ENCODE peak calls at places on chromosomes 7 and 10, in nine cellular contexts. W is omental fat pad; M is activated naive CD4-positive, alpha-beta T cell treated with Interleukin-2 at 50 U/mL for 16 hours; L is A549; H is colonic mucosa; U is HTR-8/SVneo; Y is activated CD4-positive, CD25-positive, alpha-beta regulatory T cell; X is WTC11; O is A172. I is an unnamed sample.

GRCh38 chr7:51706851-51707250 is 390.2 kb upstream of the COBL start:
- DNase-seq in Y (no peak), X (no peak), H (no peak), L (no peak), M (no peak), W (no peak), O (no peak), U (no peak), I (no peak)

GRCh38 chr7:142645777-142646176 is 103.5 kb upstream of the PRSS1 start:
- DNase-seq in W (no peak), M (no peak), Y (no peak), H (no peak), X (no peak), U (no peak), O (no peak), L (no peak), I (no peak)

GRCh38 chr7:34949356-34949755 is 87.9 kb downstream of the DPY19L1 start:
- DNase-seq in X (no peak), H (no peak), W (no peak), M (no peak), Y (no peak), O (peak; percentile 45), U (no peak), L (no peak), I (peak; percentile 45)

GRCh38 chr7:20777377-20778062 is 9.2 kb downstream of the SP8 start:
- DNase-seq in W (no peak), L (no peak), X (no peak), H (no peak), M (no peak), U (no peak), Y (no peak), O (no peak), I (no peak)

GRCh38 chr7:29806793-29807178 is 478 bp downstream of the WIPF3 start:
- DNase-seq in U (no peak), L (no peak), O (no peak), W (no peak), Y (no peak), H (no peak), X (peak; percentile 27), M (no peak), I (no peak)

GRCh38 chr10:102975483-102976057 is 57.5 kb downstream of the CNNM2 start:
- DNase-seq in Y (no peak), U (no peak), M (no peak), H (no peak), X (no peak), W (no peak), O (no peak), L (no peak), I (no peak)

GRCh38 chr10:132988988-132989387 is 46.6 kb upstream of the CFAP46 start:
- DNase-seq in O (no peak), M (no peak), U (no peak), X (no peak), L (no peak), Y (no peak), W (no peak), H (no peak), I (no peak)

GRCh38 chr10:70691601-70692000 is 19.3 kb downstream of the ADAMTS14 start:
- DNase-seq in M (no peak), X (no peak), W (no peak), H (no peak), L (no peak), U (no peak), O (no peak), Y (no peak), I (no peak)

GRCh38 chr7:5824297-5824610 is 42.8 kb upstream of the RNF216 start:
- DNase-seq in H (no peak), Y (no peak), X (no peak), W (no peak), M (peak; percentile 58), O (no peak), U (no peak), L (no peak), I (no peak)

GRCh38 chr10:20233423-20233822 is 417.2 kb downstream of the PLXDC2 start:
- DNase-seq in X (no peak), H (no peak), M (no peak), U (no peak), W (no peak), Y (no peak), O (no peak), L (no peak), I (peak; percentile 2)

GRCh38 chr10:52779541-52780390 is 7.2 kb upstream of the MBL2 start:
- DNase-seq in H (peak; percentile 71), M (peak; percentile 9), Y (no peak), O (peak; percentile 52), W (peak; percentile 48), U (peak; percentile 60), L (peak; percentile 62), X (peak; percentile 93), I (peak; percentile 12)

GRCh38 chr10:125399289-125399688 is 238.9 kb upstream of the CTBP2 start:
- DNase-seq in L (no peak), W (no peak), H (no peak), Y (no peak), U (no peak), X (no peak), M (no peak), O (no peak), I (no peak)

GRCh38 chr10:129759214-129760002 is 204.7 kb downstream of the EBF3 start:
- DNase-seq in U (no peak), H (no peak), W (no peak), O (no peak), L (no peak), M (no peak), X (no peak), Y (no peak), I (no peak)

GRCh38 chr10:71059059-71059818 is 153.1 kb upstream of the UNC5B start:
- DNase-seq in U (no peak), L (no peak), M (no peak), H (no peak), X (no peak), Y (no peak), W (no peak), O (no peak), I (no peak)

GRCh38 chr7:22333680-22334141 is 23.2 kb downstream of the RAPGEF5 start:
- DNase-seq in U (no peak), W (no peak), X (no peak), L (no peak), O (no peak), H (peak; percentile 64), Y (no peak), M (no peak), I (no peak)

GRCh38 chr10:127398140-127398966 is 150.8 kb upstream of the NPS start:
- DNase-seq in H (no peak), X (no peak), U (peak; percentile 34), M (no peak), Y (no peak), L (no peak), W (no peak), O (peak; percentile 43), I (no peak)

GRCh38 chr7:80496586-80496985 is 15.3 kb downstream of the GNAT3 start:
- DNase-seq in L (no peak), W (no peak), O (no peak), U (no peak), Y (no peak), H (no peak), M (no peak), X (no peak), I (no peak)

I was measured in NCI-H226.